ENCODE peak calls at places on chromosomes 16 and 17, in six cellular contexts. H is T-helper 2 cell, P is NCI-H187, U is fibroblast of lung, Q is Calu3, B is stromal cell of bone marrow. I is an unnamed sample.

GRCh38 chr16:35152067-35152627 is 1692.7 kb downstream of the TP53TG3F start:
- DNase-seq in B (no peak), P (no peak), U (no peak), Q (no peak), H (no peak), I (no peak)

GRCh38 chr17:27446569-27447301 is 9.5 kb upstream of the KSR1 start:
- DNase-seq in U (peak), B (peak), P (no peak), Q (no peak), H (no peak), I (peak)

GRCh38 chr16:23324727-23325126 is 22.6 kb downstream of the SCNN1B start:
- DNase-seq in P (no peak), Q (no peak), B (no peak), U (no peak), H (no peak), I (no peak)

GRCh38 chr17:11006530-11006929 is 168.6 kb upstream of the PIRT start:
- DNase-seq in Q (no peak), P (no peak), B (no peak), U (no peak), H (no peak), I (no peak)

GRCh38 chr17:1907818-1908698 is 78.3 kb downstream of the RPA1 start:
- DNase-seq in P (no peak), B (peak), U (peak), H (no peak), Q (no peak), I (peak)

GRCh38 chr17:42493324-42493723 is 34.6 kb downstream of the ATP6V0A1 start:
- DNase-seq in H (no peak), B (no peak), P (no peak), U (no peak), Q (no peak), I (no peak)

GRCh38 chr16:57023541-57024249 is 34.3 kb downstream of the NLRC5 start:
- DNase-seq in H (peak), Q (no peak), U (no peak), B (no peak), P (no peak), I (no peak)

GRCh38 chr17:63153488-63153887 is 187.5 kb downstream of the TANC2 start:
- DNase-seq in P (no peak), B (no peak), H (no peak), U (no peak), Q (no peak), I (no peak)